ENCODE peak calls at places on chromosomes 12 and 14, in six cellular contexts. P is cardiac muscle cell; K is GM23338; D is A549; T is left lung; O is CD4-positive, alpha-beta memory T cell. U is an unnamed sample. For H3K4me1, the result is how much of the 10 kb centered on the place peaks cover.

GRCh38 chr12:131834798-131835615 is 6.8 kb downstream of the MMP17 start:
- DNase-seq in P (no peak), D (no peak), K (no peak), O (no peak), T (no peak), U (no peak)

GRCh38 chr14:86574778-86575129 is 1044.8 kb downstream of the FLRT2 start:
- DNase-seq in T (no peak), K (no peak), D (no peak), O (no peak), P (no peak), U (no peak)

GRCh38 chr12:47144769-47145168 is 65.0 kb upstream of the AMIGO2 start:
- DNase-seq in D (no peak), T (no peak), O (no peak), P (no peak), K (no peak), U (no peak)

GRCh38 chr12:122646568-122647220 is 56.5 kb downstream of the HCAR2 start:
- DNase-seq in D (peak), P (peak), K (no peak), O (no peak), T (no peak), U (no peak)

GRCh38 chr12:24499151-24500146 is 449.5 kb downstream of the BCAT1 start:
- DNase-seq in D (no peak), O (no peak), P (peak), T (no peak), K (no peak), U (no peak)

GRCh38 chr14:43692706-43693105 is 814.4 kb downstream of the FSCB start:
- DNase-seq in P (no peak), D (no peak), K (no peak), O (no peak), T (no peak), U (no peak)

GRCh38 chr12:49503674-49504180 is 35.1 kb upstream of the KCNH3 start:
- DNase-seq in T (no peak), D (peak), O (no peak), K (peak), P (peak), U (peak)

GRCh38 chr12:116528067-116528466 is 31.1 kb upstream of the MAP1LC3B2 start:
- DNase-seq in O (no peak), D (peak), K (no peak), T (no peak), P (peak), U (no peak)

GRCh38 chr14:36955376-36955775 is 217.0 kb downstream of the SLC25A21 start:
- DNase-seq in O (no peak), T (no peak), D (no peak), P (no peak), K (no peak), U (no peak)

GRCh38 chr14:62162998-62163589 is 400.9 kb downstream of the SNAPC1 start:
- DNase-seq in O (no peak), D (peak), K (peak), P (peak), T (no peak), U (no peak)

GRCh38 chr14:104105822-104106470 is 20.4 kb downstream of the ASPG start:
- DNase-seq in D (no peak), K (no peak), P (no peak), T (peak), O (no peak), U (peak)

GRCh38 chr12:122825773-122826724 is 9.2 kb upstream of the HIP1R start:
- DNase-seq in O (no peak), K (peak), T (peak), D (peak), P (no peak), U (no peak)

GRCh38 chr14:100303179-100303578 is 3.1 kb downstream of the SLC25A29 start:
- DNase-seq in T (no peak), K (peak), O (no peak), P (no peak), D (peak), U (peak)

GRCh38 chr12:68532204-68532886 is 78.4 kb upstream of the RAP1B start:
- DNase-seq in P (peak), O (no peak), T (no peak), K (no peak), D (no peak), U (no peak)

GRCh38 chr12:48175613-48176416 is 7.6 kb upstream of the CCDC184 start:
- DNase-seq in K (peak), D (no peak), O (no peak), T (no peak), P (no peak), U (no peak)

DNA sequence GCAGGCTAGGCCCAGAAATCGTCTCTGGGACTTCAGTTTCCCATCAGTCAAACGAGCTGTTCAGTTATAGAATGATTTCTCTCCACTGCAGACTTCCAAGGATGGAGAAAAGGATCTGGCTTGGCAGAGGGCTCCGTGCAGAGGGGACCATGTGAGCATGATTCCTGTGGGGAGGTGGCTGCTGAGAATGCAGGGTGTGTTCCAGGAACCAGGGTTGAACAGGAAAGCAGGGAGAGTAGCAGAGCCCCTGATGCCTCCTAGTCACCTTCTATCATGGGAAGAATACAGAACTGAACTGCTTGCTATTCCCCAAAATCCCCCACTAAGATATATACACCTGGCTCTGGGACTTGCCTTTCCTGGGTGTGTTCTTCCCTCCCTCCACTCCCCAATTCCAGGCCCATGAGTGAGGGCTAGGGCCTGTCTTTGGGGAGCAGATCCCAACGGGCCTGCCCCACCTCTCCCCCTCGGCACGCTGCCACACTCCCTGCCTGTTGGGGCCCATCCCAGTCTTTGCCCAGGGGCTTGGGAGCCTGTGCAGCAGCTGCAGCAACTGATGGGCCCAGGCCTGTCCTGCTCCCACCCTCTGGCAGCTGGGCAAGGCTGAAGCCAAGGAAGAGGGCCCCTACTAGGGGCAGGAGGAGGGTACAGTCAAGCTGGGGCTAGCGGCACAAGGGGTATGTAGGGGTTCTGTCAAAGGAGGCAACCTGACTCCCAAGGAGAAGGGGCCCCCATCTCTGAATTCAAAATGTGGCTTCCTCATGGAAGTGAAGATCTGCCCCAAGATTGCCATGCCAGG is 3.3 kb downstream of the AJUBA start:
- DNase-seq in D (no peak), K (no peak), O (no peak), P (no peak), T (no peak), U (peak)
- H3K4me1 ChIP-seq in D (half or more), K (under half), O (under half), P (under half), T (half or more), U (under half)

GRCh38 chr12:108009442-108009841 is 119.6 kb upstream of the WSCD2 start:
- DNase-seq in D (no peak), T (no peak), P (no peak), K (no peak), O (no peak), U (no peak)
- H3K4me1 ChIP-seq in D (under half), T (under half), P (under half), K (under half), O (under half), U (under half)

DNA sequence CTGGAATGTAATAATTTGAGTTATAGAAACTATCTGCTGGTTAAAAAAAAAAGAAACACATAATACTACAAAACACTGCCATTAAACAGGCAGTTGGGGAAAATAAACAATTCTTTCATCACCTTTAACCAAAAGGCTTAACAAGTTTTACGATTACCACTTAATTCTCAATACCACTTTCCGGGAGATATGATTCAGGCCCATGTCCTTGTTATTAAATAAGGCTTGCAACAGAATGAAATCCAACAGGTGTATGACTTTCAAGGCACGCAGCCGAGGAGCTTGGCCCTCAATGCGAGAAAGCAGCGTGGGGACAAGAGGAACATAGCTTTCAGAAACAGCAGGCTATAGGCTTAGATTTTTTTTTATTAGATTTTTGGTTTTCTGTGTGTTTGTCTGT is 5.6 kb upstream of the GLRX5 start:
- DNase-seq in P (no peak), D (no peak), O (no peak), K (no peak), T (no peak), U (no peak)
- H3K4me1 ChIP-seq in P (under half), D (under half), O (half or more), K (under half), T (half or more), U (under half)

GRCh38 chr12:128015276-128015675 is 251.7 kb upstream of the TMEM132C start:
- DNase-seq in T (no peak), D (no peak), O (no peak), K (no peak), P (no peak), U (peak)
- H3K4me1 ChIP-seq in T (under half), D (under half), O (under half), K (under half), P (under half), U (under half)

DNA sequence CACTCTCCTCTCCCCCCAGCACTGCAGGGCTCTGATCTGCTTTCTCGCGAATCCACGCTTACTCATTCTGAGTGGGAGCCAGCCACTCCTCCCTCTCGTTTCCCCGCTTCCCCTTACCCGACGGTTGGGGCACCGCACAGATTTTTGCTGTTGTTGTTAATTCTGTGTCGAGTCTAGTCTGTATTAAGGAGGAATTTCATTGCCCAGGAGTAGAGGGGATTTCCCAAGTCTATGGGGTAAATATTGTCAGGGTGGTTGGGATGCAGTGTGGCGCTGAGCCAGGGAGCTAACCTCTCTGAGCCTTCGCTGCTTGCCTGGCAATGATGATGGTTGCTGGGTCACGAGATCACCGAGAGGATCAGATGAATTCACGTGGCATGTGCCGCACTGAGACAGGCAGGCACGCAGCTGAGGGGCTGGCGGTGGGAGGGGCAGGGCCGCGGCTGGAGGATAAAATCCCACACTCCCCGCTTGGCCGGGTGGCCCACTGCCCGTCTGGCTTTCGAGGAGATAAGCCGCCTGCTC is 18.5 kb downstream of the NCOR2 start:
- DNase-seq in T (peak), O (no peak), P (peak), D (no peak), K (no peak), U (peak)
- H3K4me1 ChIP-seq in T (half or more), O (half or more), P (half or more), D (under half), K (half or more), U (under half)

GRCh38 chr14:65813760-65814387 is 401.3 kb downstream of the FUT8 start:
- DNase-seq in K (peak), P (no peak), T (no peak), D (no peak), O (no peak), U (no peak)
- H3K4me1 ChIP-seq in K (under half), P (under half), T (under half), D (under half), O (under half), U (under half)

GRCh38 chr14:68247867-68248266 is 428.3 kb downstream of the RAD51B start:
- DNase-seq in K (no peak), P (peak), D (peak), O (no peak), T (no peak), U (peak)

GRCh38 chr14:68245146-68246073 is 425.8 kb downstream of the RAD51B start:
- DNase-seq in O (no peak), K (no peak), T (no peak), D (no peak), P (peak), U (peak)

GRCh38 chr14:68244272-68244975 is 424.8 kb downstream of the RAD51B start:
- DNase-seq in P (no peak), D (no peak), O (no peak), T (no peak), K (no peak), U (no peak)

GRCh38 chr14:68247281-68247680 is 427.7 kb downstream of the RAD51B start:
- DNase-seq in K (no peak), T (no peak), P (peak), D (no peak), O (no peak), U (no peak)

DNA sequence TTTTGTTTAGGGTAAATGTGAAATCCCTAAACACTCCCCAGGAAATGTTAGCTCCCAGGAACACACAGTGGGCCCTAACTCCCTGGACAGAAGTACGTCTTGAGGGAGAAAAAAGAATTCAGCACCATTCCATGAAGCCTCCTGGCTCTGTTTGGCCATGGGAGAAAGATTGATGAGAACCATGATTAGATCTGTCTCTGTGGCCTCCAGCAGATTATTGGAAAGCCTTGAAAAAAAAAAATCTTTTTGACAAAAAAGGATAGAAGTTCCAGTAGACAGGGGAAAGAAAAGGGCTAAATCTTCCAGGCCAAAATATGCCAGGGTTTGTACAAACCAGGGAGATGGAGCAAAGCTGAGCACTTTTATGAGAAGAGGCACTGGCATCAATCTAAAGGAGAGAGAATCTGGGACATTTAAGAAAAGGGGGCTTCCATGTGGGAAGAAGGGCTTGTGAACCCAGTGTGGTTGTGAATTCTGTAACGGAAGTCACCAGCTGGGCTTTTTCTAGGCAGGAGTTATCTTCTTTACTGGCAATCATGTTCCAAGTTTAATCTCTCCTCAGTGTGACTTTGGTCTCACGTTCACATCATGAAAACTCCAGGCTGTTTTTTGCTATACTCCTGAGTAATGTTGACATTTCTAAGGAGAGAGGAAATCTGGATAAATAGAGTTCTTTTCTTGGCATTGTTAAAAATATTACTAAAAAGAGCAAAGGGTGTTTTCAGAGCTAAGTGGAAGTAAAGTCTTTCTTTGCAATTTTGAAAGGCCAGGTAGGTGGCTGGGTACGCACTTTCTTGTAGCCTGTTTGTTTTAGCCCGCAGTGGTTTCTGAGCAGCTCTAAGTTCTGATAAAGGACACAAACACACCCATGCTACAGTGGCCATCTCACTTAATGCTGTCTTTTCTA is 426.7 kb downstream of the RAD51B start:
- DNase-seq in P (peak), O (no peak), D (no peak), K (no peak), T (no peak), U (no peak)
- H3K4me1 ChIP-seq in P (half or more), O (under half), D (half or more), K (under half), T (half or more), U (under half)

GRCh38 chr12:104737113-104737512 is 221.0 kb downstream of the SLC41A2 start:
- DNase-seq in P (no peak), K (no peak), T (no peak), D (no peak), O (no peak), U (no peak)
- H3K4me1 ChIP-seq in P (under half), K (under half), T (half or more), D (under half), O (half or more), U (under half)

DNA sequence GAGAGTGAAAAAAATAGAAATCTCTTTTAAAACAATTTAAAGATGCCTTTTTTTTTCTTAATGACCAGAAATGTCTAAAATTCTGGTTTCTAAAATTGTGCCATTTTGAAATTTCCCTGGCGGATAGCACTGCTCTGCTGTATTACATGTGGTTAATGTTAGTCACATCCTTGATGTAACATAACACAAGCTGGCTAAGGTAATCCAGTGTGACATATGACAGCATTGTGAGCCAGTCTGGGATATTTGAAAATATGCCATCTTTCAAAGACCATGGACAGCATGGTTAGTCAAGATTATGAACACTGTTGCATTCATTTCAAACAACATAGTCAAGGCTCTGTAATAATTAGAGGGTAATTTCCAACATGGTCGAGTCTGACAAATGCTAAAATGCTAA is 133.2 kb downstream of the ALX1 start:
- DNase-seq in D (no peak), T (no peak), O (no peak), P (no peak), K (no peak), U (no peak)
- H3K4me1 ChIP-seq in D (under half), T (under half), O (under half), P (under half), K (under half), U (under half)